ENCODE peak calls at places on chromosomes 2 and 18, in four cellular contexts. J is stimulated activated CD8-positive, alpha-beta memory T cell treated with anti-CD3 and anti-CD28 coated beads, Interleukin-15, amount 100 ng/mL, for 24 hours; N is HT1080; T is stimulated activated CD4-positive, alpha-beta T cell treated with anti-CD3 and anti-CD28 coated beads, Interleukin-2, amount 100 ng/mL, for 24 hours. Q is an unnamed sample.

GRCh38 chr18:35707674-35708073 is 126.1 kb downstream of the GALNT1 start:
- DNase-seq in N (no peak), T (no peak), J (no peak), Q (no peak)

GRCh38 chr2:43605079-43605655 is 9.3 kb upstream of the THADA start:
- DNase-seq in T (peak), N (peak), J (no peak), Q (peak)

GRCh38 chr2:74548285-74548918 is 5.3 kb downstream of the LOXL3 start:
- DNase-seq in T (no peak), N (no peak), J (no peak), Q (no peak)

GRCh38 chr18:65608471-65608870 is 142.3 kb upstream of the CDH7 start:
- DNase-seq in N (peak), J (no peak), T (no peak), Q (no peak)

GRCh38 chr18:61093967-61094366 is 239.3 kb upstream of the CDH20 start:
- DNase-seq in N (no peak), T (no peak), J (no peak), Q (no peak)

GRCh38 chr2:43576983-43577892 is 18.6 kb downstream of the THADA start:
- DNase-seq in J (no peak), N (peak), T (peak), Q (peak)

GRCh38 chr18:29605365-29605764 is 1428.4 kb upstream of the CDH2 start:
- DNase-seq in T (no peak), N (no peak), J (no peak), Q (no peak)

GRCh38 chr2:240303896-240304745 is 131.3 kb upstream of the GPC1 start:
- DNase-seq in J (no peak), T (no peak), N (no peak), Q (no peak)

GRCh38 chr2:178804791-178805190 is 2.4 kb downstream of the TTN start:
- DNase-seq in N (peak), T (no peak), J (no peak), Q (peak)

Q was measured in M059J.